ENCODE peak calls at places on chromosomes 7 and 10, in five cellular contexts. X is right lobe of liver, H is osteoblast, W is Panc1, G is DND-41. J is an unnamed sample. For H3K4me1, the result is how much of the 10 kb centered on the place peaks cover.

GRCh38 chr7:56287429-56288138 is 171.4 kb upstream of the NUPR2 start:
- DNase-seq in X (peak), H (no peak), W (no peak), G (no peak), J (no peak)

GRCh38 chr10:17088118-17088806 is 41.3 kb downstream of the CUBN start:
- DNase-seq in X (no peak), H (peak), W (peak), G (no peak), J (peak)

GRCh38 chr10:89426230-89426868 is 12.0 kb downstream of the IFIT5 start:
- DNase-seq in X (no peak), H (no peak), W (peak), G (peak), J (peak)

GRCh38 chr7:74083117-74083876 is at the start of gene LIMK1:
- DNase-seq in X (peak), H (peak), W (no peak), G (peak), J (peak)

GRCh38 chr10:69088801-69089501 is 1.0 kb downstream of the SRGN start:
- DNase-seq in X (no peak), H (no peak), W (no peak), G (no peak), J (no peak)

GRCh38 chr10:61021926-61022325 is 77.9 kb upstream of the RHOBTB1 start:
- DNase-seq in X (no peak), H (no peak), W (no peak), G (no peak), J (no peak)

GRCh38 chr10:46028584-46029570 is 1.5 kb downstream of the NCOA4 start:
- DNase-seq in X (no peak), H (peak), W (peak), G (peak), J (no peak)

GRCh38 chr7:108203433-108204002 is 73.4 kb upstream of the LAMB4 start:
- DNase-seq in X (no peak), H (no peak), W (no peak), G (peak), J (no peak)

GRCh38 chr7:142482899-142483658 is 225.2 kb upstream of the PRSS58 start:
- DNase-seq in X (no peak), H (peak), W (no peak), G (peak), J (no peak)

GRCh38 chr10:5545778-5546710 is 21.3 kb downstream of the CALML3 start:
- DNase-seq in X (peak), H (peak), W (no peak), G (no peak), J (no peak)

GRCh38 chr10:19730848-19731247 is 85.4 kb upstream of the PLXDC2 start:
- DNase-seq in X (no peak), H (no peak), W (no peak), G (no peak), J (no peak)

GRCh38 chr10:131880016-131880590 is 20.7 kb upstream of the PPP2R2D start:
- DNase-seq in X (no peak), H (no peak), W (no peak), G (no peak), J (no peak)

GRCh38 chr10:128156999-128157755 is 31.0 kb upstream of the MKI67 start:
- DNase-seq in X (peak), H (no peak), W (no peak), G (no peak), J (no peak)

GRCh38 chr10:947051-947450 is 15.5 kb upstream of the LARP4B start:
- DNase-seq in X (no peak), H (no peak), W (no peak), G (no peak), J (no peak)

GRCh38 chr10:101682172-101682825 is 12.7 kb downstream of the FBXW4 start:
- DNase-seq in X (no peak), H (no peak), W (no peak), G (no peak), J (no peak)

GRCh38 chr7:73974948-73975926 is 52.7 kb upstream of the ELN start:
- DNase-seq in X (peak), H (peak), W (no peak), G (no peak), J (no peak)

GRCh38 chr7:96709381-96710228 is at the start of gene SEM1:
- DNase-seq in X (peak), H (peak), W (peak), G (peak), J (peak)

GRCh38 chr7:142506601-142507000 is 242.7 kb upstream of the PRSS1 start:
- DNase-seq in X (no peak), H (no peak), W (no peak), G (no peak), J (no peak)

GRCh38 chr10:594584-595270 is 94.7 kb downstream of the DIP2C start:
- DNase-seq in X (no peak), H (peak), W (no peak), G (no peak), J (no peak)

GRCh38 chr7:41977165-41977651 is 259.8 kb downstream of the GLI3 start:
- DNase-seq in X (no peak), H (peak), W (peak), G (peak), J (no peak)

GRCh38 chr7:102431617-102432298 is 1.6 kb upstream of the ORAI2 start:
- DNase-seq in X (no peak), H (no peak), W (no peak), G (peak), J (no peak)

GRCh38 chr10:60420991-60421894 is 31.6 kb upstream of the ANK3 start:
- DNase-seq in X (no peak), H (no peak), W (no peak), G (no peak), J (no peak)

GRCh38 chr10:51137741-51138529 is 63.6 kb downstream of the PRKG1 start:
- DNase-seq in X (no peak), H (peak), W (no peak), G (no peak), J (peak)

DNA sequence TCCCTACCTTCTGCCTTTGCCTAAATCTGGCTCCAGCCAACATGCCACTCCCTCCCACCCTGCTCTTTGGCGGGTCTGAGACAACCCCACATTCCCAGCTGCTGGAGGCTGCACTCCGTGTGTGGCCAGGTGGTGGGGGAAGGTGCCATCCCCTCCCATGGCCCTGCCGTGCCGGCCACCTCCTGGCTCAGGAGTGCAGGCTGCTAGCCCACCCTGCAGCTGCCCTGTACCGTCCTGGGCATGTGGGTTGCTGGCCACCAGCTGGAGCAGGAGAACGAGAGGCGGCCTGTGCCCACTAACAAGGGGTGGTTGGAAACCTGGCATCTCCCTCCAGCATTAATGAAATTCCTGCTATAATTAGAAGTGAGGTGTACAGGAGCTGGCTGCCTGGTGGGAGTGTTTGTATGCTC is 97.6 kb downstream of the ZMIZ1 start:
- DNase-seq in X (no peak), H (no peak), W (no peak), G (no peak), J (no peak)
- H3K4me1 ChIP-seq in X (under half), H (under half), W (under half), G (under half), J (under half)

GRCh38 chr10:110923856-110924493 is 4.6 kb downstream of the SHOC2 start:
- DNase-seq in X (no peak), H (no peak), W (no peak), G (no peak), J (no peak)
- TF ChIP-seq CTCF in X (no peak), H (no peak), W (no peak), G (no peak), J (no peak)

GRCh38 chr10:110216240-110216639 is 8.8 kb downstream of the MXI1 start:
- DNase-seq in X (no peak), H (no peak), W (no peak), G (no peak), J (no peak)
- H3K4me1 ChIP-seq in X (under half), H (under half), W (under half), G (under half), J (under half)

DNA sequence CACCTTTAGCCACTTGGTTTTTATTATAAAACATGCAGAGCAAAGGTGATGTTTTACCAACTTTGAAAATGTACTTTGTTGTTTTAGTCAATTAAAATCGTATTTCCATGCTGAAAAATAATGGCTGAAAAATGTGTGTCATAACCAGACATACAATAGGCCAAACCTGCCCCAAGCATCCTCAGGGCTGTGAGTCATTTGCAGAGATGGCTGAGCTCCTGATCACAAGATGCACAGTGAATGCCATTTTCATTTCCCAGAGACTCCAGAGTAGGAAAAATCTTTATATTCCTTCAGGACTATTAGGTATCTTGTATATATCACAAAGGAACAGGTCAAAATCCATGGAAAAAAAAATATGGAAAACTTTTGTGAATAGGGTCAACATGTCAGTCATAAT is 87.6 kb upstream of the DKK1 start:
- DNase-seq in X (no peak), H (peak), W (no peak), G (no peak), J (peak)
- TF ChIP-seq CTCF in X (no peak), H (no peak), W (no peak), G (no peak), J (no peak)

DNA sequence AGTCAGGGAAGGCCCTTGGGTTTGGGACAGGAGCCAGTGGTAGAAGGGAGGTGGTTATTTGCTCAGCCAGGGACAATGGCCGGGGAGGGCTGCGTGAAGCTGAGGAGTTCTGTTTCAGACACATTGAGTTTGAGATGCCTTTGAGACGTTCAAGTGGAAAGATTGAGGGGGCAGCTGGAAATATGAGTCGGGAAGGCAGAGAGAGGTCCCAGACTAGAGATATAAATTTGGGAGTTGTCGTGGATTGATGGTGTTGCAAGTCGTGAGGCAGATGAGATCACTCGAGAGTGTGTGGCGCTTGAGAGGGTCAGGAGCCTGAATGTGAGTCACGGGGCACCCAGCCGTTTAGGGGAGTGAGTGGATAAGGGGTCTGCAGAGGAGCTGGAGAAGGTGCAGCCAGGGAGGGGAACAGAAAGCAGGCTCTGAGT is 73.3 kb downstream of the ZMIZ1 start:
- DNase-seq in X (no peak), H (peak), W (no peak), G (no peak), J (no peak)
- H3K4me1 ChIP-seq in X (under half), H (half or more), W (under half), G (half or more), J (under half)

DNA sequence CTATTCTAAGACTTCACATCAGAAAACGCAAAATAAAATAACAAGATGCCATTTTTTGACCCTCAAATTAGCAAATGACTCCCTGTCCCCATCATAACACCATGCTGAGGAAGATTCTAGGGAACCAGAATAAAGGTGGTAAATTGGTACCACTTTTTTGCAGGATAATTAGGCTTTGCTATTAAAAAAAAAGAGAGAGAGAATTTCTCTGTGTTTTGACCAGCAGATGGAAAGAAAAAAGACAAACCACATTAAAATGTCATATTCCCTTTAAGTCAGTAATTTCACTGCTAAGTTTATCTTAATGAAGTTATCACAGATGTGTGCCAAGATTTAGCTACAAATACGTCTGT is 33.9 kb downstream of the PUS7 start:
- DNase-seq in X (no peak), H (no peak), W (no peak), G (no peak), J (no peak)
- TF ChIP-seq CTCF in X (no peak), H (no peak), W (no peak), G (no peak), J (no peak)

GRCh38 chr10:58996063-58996462 is 180.4 kb upstream of the PHYHIPL start:
- DNase-seq in X (no peak), H (no peak), W (no peak), G (no peak), J (no peak)

GRCh38 chr10:59002011-59002410 is 174.4 kb upstream of the PHYHIPL start:
- DNase-seq in X (no peak), H (no peak), W (no peak), G (no peak), J (no peak)

GRCh38 chr10:59000162-59000825 is 176.1 kb upstream of the PHYHIPL start:
- DNase-seq in X (peak), H (no peak), W (no peak), G (no peak), J (no peak)

GRCh38 chr10:58996866-58997265 is 179.6 kb upstream of the PHYHIPL start:
- DNase-seq in X (no peak), H (no peak), W (no peak), G (no peak), J (no peak)

GRCh38 chr10:58998924-58999713 is 177.3 kb upstream of the PHYHIPL start:
- DNase-seq in X (peak), H (no peak), W (no peak), G (no peak), J (no peak)
- H3K4me1 ChIP-seq in X (under half), H (under half), W (under half), G (under half), J (under half)